ENCODE peak calls at places on chromosomes 7 and 10, in six cellular contexts. Y is K562, J is endothelial cell of umbilical vein, G is A549, P is GM12878, R is HepG2. B is an unnamed sample.

GRCh38 chr7:144403102-144403501 is 391 bp downstream of the NOBOX start:
- DNase-seq in P (no peak), Y (no peak), G (no peak), J (no peak), R (no peak), B (no peak)

GRCh38 chr10:18666810-18667209 is 7.6 kb downstream of the ARL5B start:
- DNase-seq in P (no peak), J (peak; percentile 37), G (peak; percentile 29), R (peak; percentile 36), Y (no peak), B (no peak)

GRCh38 chr10:113060221-113061053 is 110.4 kb downstream of the TCF7L2 start:
- DNase-seq in G (no peak), R (peak; percentile 71), P (no peak), Y (peak; percentile 87), J (peak; percentile 64), B (peak; percentile 26)

GRCh38 chr7:140607441-140607989 is 33.1 kb downstream of the DENND2A start:
- DNase-seq in Y (no peak), P (no peak), R (no peak), J (no peak), G (no peak), B (no peak)

GRCh38 chr10:70546585-70546984 is 56.0 kb downstream of the PRF1 start:
- DNase-seq in R (no peak), P (no peak), J (no peak), Y (peak; percentile 36), G (no peak), B (no peak)

GRCh38 chr7:148914208-148914777 is 30.2 kb upstream of the EZH2 start:
- DNase-seq in P (no peak), R (no peak), G (peak; percentile 18), Y (peak; percentile 78), J (no peak), B (peak; percentile 90)

GRCh38 chr10:23694446-23694920 is 255.6 kb downstream of the OTUD1 start:
- DNase-seq in P (no peak), G (peak; percentile 11), Y (no peak), J (no peak), R (no peak), B (no peak)

GRCh38 chr7:103466814-103467213 is 20.8 kb upstream of the SLC26A5 start:
- DNase-seq in G (no peak), Y (peak; percentile 63), P (no peak), R (no peak), J (no peak), B (no peak)

GRCh38 chr7:66768865-66769832 is 28.6 kb downstream of the RABGEF1 start:
- DNase-seq in Y (no peak), R (no peak), G (no peak), P (no peak), J (no peak), B (no peak)

GRCh38 chr10:132153616-132154217 is 33.0 kb upstream of the DPYSL4 start:
- DNase-seq in P (no peak), J (no peak), Y (no peak), R (no peak), G (no peak), B (no peak)

GRCh38 chr10:17479015-17479615 is 24.7 kb upstream of the ST8SIA6 start:
- DNase-seq in J (no peak), G (no peak), Y (no peak), R (no peak), P (no peak), B (no peak)

GRCh38 chr10:24310104-24310503 is 101.2 kb downstream of the KIAA1217 start:
- DNase-seq in Y (no peak), J (no peak), R (no peak), G (no peak), P (no peak), B (no peak)

GRCh38 chr7:16356241-16356958 is 64.9 kb downstream of the CRPPA start:
- DNase-seq in J (no peak), P (no peak), G (no peak), Y (no peak), R (no peak), B (peak; percentile 23)

GRCh38 chr10:89690027-89690426 is 11.4 kb upstream of the KIF20B start:
- DNase-seq in R (no peak), J (no peak), Y (no peak), G (no peak), P (no peak), B (no peak)

GRCh38 chr10:89693176-89693575 is 8.2 kb upstream of the KIF20B start:
- DNase-seq in J (no peak), R (no peak), Y (no peak), P (no peak), G (no peak), B (no peak)

GRCh38 chr10:89695307-89695706 is 6.1 kb upstream of the KIF20B start:
- DNase-seq in Y (no peak), R (no peak), J (no peak), P (no peak), G (no peak), B (no peak)

GRCh38 chr10:89697946-89698345 is 3.4 kb upstream of the KIF20B start:
- DNase-seq in R (no peak), G (no peak), P (no peak), J (no peak), Y (no peak), B (no peak)

DNA sequence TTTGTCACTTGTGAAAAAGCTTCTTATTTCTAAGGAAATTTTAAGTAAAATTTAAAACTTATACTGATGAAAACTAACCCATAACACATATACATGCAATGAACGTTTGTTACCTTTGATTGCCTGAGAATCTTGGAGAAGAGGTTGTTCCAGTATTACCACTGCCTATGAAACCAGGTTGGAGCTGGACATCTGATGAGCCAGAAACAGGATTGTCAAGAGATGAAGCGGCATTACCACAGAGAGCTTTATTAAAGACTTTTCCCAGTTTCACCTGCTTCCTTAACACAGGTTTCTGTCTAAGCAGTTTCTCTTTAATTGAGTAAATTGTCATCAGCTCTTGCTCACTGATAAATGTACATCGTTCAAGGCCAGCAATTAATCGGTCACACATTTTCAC is 9.0 kb upstream of the KIF20B start:
- DNase-seq in J (no peak), R (no peak), G (no peak), Y (no peak), P (no peak), B (no peak)
- TF ChIP-seq MYC in J (no peak), R (no peak), G (no peak), Y (no peak), P (no peak), B (no peak)

GRCh38 chr7:43077285-43077684 is 35.2 kb upstream of the HECW1 start:
- DNase-seq in P (no peak), Y (no peak), G (no peak), R (no peak), J (no peak), B (no peak)

GRCh38 chr7:43076189-43076605 is 36.2 kb upstream of the HECW1 start:
- DNase-seq in Y (no peak), R (no peak), G (peak; percentile 5), P (peak; percentile 88), J (no peak), B (no peak)

GRCh38 chr7:43076606-43077005 is 35.8 kb upstream of the HECW1 start:
- DNase-seq in J (no peak), P (no peak), G (no peak), Y (no peak), R (no peak), B (no peak)

GRCh38 chr7:43078794-43079193 is 33.7 kb upstream of the HECW1 start:
- DNase-seq in G (no peak), P (no peak), Y (no peak), J (no peak), R (no peak), B (no peak)

DNA sequence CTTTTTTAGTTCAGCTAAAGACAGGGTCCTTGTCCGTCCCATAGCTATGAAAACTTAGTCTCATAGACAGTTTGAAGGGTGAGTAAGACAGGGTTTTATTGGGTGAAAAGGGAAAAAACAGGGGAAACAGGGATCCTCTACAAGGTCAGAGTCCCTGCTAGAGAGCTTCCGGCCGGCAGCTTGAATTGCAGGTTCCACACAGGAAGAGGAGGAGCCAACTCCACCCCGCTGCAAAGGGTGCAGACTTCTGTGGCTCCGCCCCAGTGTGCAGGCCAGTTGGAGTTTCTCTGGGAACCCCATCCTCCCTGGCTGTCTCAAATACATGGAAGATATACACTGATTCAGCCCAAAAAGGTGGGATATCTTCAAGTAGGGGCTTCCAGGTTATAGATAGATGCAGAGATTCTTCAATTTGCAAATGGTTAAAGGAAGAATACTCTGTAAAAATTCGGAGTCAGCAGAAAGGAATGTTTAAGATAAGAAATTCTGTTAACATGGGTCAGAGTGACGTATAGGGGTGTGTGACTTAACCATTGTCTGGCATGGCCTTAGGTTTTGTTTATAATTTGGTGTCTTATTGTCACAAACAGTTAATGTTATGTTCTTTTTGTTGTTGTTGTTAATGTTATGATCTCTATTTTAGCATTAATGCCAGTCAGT is 34.6 kb upstream of the HECW1 start:
- DNase-seq in Y (peak; percentile 72), G (peak; percentile 20), R (peak; percentile 6), P (no peak), J (no peak), B (peak; percentile 12)
- H3K4me3 ChIP-seq in Y (no peak overlapping the region), G (no peak overlapping the region), R (no peak overlapping the region), P (no peak overlapping the region), J (no peak overlapping the region), B (no peak overlapping the region)

DNA sequence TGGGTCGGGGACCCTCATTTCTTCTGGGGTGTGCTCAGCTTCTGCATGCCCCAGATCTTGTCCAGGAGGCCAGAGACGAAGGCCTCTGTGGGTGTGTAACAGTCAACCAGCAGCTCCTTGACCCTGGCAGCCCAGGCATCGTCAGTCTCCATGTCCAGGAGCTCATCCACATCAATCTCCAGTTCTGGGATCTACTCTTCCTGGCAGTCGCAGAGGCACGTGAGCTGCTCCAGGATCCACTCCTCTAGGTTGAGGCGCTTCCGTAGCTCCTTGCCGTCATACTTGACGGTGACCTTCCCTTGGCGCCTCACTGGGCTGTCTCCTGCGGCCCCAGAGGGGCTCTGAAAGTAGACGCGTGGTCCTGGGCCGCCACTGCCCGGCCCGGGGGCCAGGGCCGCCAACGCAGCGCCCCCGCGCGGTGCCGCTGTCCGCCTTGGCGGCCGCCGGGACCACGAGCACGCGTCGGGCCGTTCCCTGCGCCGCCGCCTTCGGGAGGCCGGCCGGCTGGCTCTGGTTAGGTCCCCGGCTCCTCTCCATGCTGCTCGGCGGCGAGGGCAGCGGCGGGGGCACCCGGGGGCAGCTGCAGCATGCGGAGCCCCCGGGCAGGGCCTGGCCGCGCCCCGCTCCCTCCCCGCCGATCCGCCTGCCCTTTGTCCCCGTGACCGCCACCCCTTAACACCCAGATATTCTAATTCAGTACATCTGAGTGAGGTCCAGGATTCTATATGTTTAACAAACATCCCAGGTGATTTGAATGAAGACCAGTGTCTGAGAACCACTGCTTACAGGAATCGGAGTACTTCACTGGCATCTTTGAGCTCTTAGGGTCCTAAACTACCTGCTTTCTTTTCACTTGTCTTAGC is 170.5 kb downstream of the SEPTIN7 start:
- DNase-seq in Y (peak; percentile 10), G (peak; percentile 19), P (no peak), J (no peak), R (no peak), B (peak; percentile 36)
- TF ChIP-seq CTCF in Y (peak; percentile 53), G (peak; percentile 50), P (peak; percentile 31), J (peak; percentile 54), R (peak; percentile 48), B (no peak)

GRCh38 chr10:122164028-122164601 is 107.0 kb upstream of the BTBD16 start:
- DNase-seq in Y (no peak), G (no peak), J (no peak), P (no peak), R (no peak), B (no peak)

GRCh38 chr10:122163182-122164027 is 107.7 kb upstream of the BTBD16 start:
- DNase-seq in G (no peak), R (no peak), P (no peak), Y (no peak), J (peak; percentile 49), B (peak; percentile 34)

GRCh38 chr10:122164815-122165491 is 106.1 kb upstream of the BTBD16 start:
- DNase-seq in Y (no peak), P (no peak), J (no peak), G (no peak), R (peak; percentile 90), B (no peak)

GRCh38 chr10:122161795-122162194 is 109.3 kb upstream of the BTBD16 start:
- DNase-seq in Y (no peak), P (no peak), R (no peak), G (no peak), J (no peak), B (no peak)

GRCh38 chr10:122162566-122163181 is 108.4 kb upstream of the BTBD16 start:
- DNase-seq in Y (no peak), G (no peak), J (no peak), P (no peak), R (peak; percentile 18), B (no peak)
- TF ChIP-seq MYC in Y (no peak), G (no peak), J (no peak), P (no peak), R (no peak), B (no peak)